ENCODE peak calls at places on chromosomes 11 and 22, in six cellular contexts. Y, U, J, C, S and M are unnamed samples. For H3K9me3 and H3K36me3, the result is how much of the 10 kb centered on the place peaks cover.

GRCh38 chr11:118649941-118650340 is 29.5 kb downstream of the TREH start:
- DNase-seq in C (no peak), J (no peak), Y (no peak), U (no peak), S (no peak), M (no peak)

GRCh38 chr22:20305894-20306645 is 13.8 kb downstream of the DGCR6L start:
- DNase-seq in J (no peak), S (no peak), Y (no peak), C (no peak), U (no peak), M (no peak)

GRCh38 chr11:30741039-30741550 is 154.9 kb upstream of the MPPED2 start:
- DNase-seq in C (no peak), S (no peak), Y (no peak), U (no peak), J (no peak), M (no peak)

GRCh38 chr11:103031834-103032233 is 60.1 kb downstream of the DCUN1D5 start:
- DNase-seq in S (no peak), J (no peak), C (no peak), U (no peak), Y (no peak), M (no peak)

GRCh38 chr11:100706179-100706578 is 19.1 kb downstream of the ARHGAP42 start:
- DNase-seq in U (no peak), J (no peak), S (no peak), Y (no peak), C (no peak), M (no peak)

GRCh38 chr11:111635706-111636045 is 33.4 kb downstream of the SIK2 start:
- DNase-seq in S (no peak), U (peak), J (peak), Y (no peak), C (peak), M (no peak)

GRCh38 chr11:106304274-106304673 is 226.8 kb downstream of the AASDHPPT start:
- DNase-seq in S (no peak), U (no peak), C (no peak), J (no peak), Y (no peak), M (no peak)

GRCh38 chr11:133819916-133820315 is 25.4 kb downstream of the SPATA19 start:
- DNase-seq in C (no peak), U (no peak), J (no peak), S (no peak), Y (no peak), M (no peak)

GRCh38 chr11:12377106-12377823 is at the start of gene PARVA:
- DNase-seq in U (peak), J (peak), S (peak), Y (peak), C (peak), M (no peak)

GRCh38 chr22:21069375-21069774 is 23.6 kb downstream of the LRRC74B start:
- DNase-seq in S (no peak), U (no peak), Y (no peak), C (no peak), J (no peak), M (no peak)

GRCh38 chr11:57647960-57648776 is 1.5 kb downstream of the YPEL4 start:
- DNase-seq in J (no peak), Y (peak), U (no peak), C (no peak), S (no peak), M (no peak)

GRCh38 chr11:65403607-65404121 is 17.2 kb downstream of the FRMD8 start:
- DNase-seq in C (no peak), S (peak), U (no peak), Y (no peak), J (no peak), M (no peak)

GRCh38 chr11:95359323-95359656 is 128.3 kb upstream of the SESN3 start:
- DNase-seq in J (no peak), Y (no peak), C (no peak), S (no peak), U (no peak), M (no peak)

GRCh38 chr11:84146826-84147225 is 860.7 kb upstream of the CCDC90B start:
- DNase-seq in J (no peak), C (no peak), U (no peak), Y (no peak), S (no peak), M (no peak)

GRCh38 chr11:78397398-78397797 is 20.2 kb downstream of the GAB2 start:
- DNase-seq in S (no peak), C (no peak), Y (no peak), U (no peak), J (no peak), M (no peak)

GRCh38 chr22:24521791-24522245 is 26.7 kb downstream of the UPB1 start:
- DNase-seq in Y (peak), J (no peak), U (no peak), C (peak), S (peak), M (peak)

GRCh38 chr11:119626910-119627305 is 102.1 kb downstream of the NECTIN1 start:
- DNase-seq in Y (no peak), S (no peak), C (no peak), U (no peak), J (no peak), M (no peak)

GRCh38 chr22:17770180-17771077 is 3.8 kb downstream of the BID start:
- DNase-seq in Y (peak), U (no peak), C (no peak), S (no peak), J (no peak), M (no peak)

GRCh38 chr11:3014314-3014938 is 22.3 kb upstream of the NAP1L4 start:
- DNase-seq in S (no peak), J (no peak), Y (no peak), U (no peak), C (no peak), M (no peak)

GRCh38 chr22:35835998-35836691 is 118.5 kb downstream of the APOL5 start:
- DNase-seq in Y (peak), J (peak), C (peak), U (peak), S (peak), M (peak)

GRCh38 chr11:17369094-17369493 is 17.5 kb downstream of the NCR3LG1 start:
- DNase-seq in C (no peak), S (no peak), J (no peak), U (no peak), Y (no peak), M (no peak)
- H3K9me3 ChIP-seq in C (half or more), S (half or more), J (half or more), U (under half), Y (half or more), M (under half)

GRCh38 chr22:46518038-46518437 is 19.4 kb downstream of the CELSR1 start:
- DNase-seq in S (no peak), Y (peak), C (no peak), U (no peak), J (no peak), M (no peak)

GRCh38 chr22:46518542-46519325 is 18.7 kb downstream of the CELSR1 start:
- DNase-seq in Y (no peak), U (no peak), C (no peak), J (no peak), S (no peak), M (no peak)

GRCh38 chr22:46520880-46521279 is 16.5 kb downstream of the CELSR1 start:
- DNase-seq in C (no peak), J (no peak), S (no peak), Y (no peak), U (no peak), M (no peak)

GRCh38 chr22:46517255-46517761 is 20.1 kb downstream of the CELSR1 start:
- DNase-seq in S (no peak), Y (no peak), J (no peak), C (no peak), U (no peak), M (no peak)

DNA sequence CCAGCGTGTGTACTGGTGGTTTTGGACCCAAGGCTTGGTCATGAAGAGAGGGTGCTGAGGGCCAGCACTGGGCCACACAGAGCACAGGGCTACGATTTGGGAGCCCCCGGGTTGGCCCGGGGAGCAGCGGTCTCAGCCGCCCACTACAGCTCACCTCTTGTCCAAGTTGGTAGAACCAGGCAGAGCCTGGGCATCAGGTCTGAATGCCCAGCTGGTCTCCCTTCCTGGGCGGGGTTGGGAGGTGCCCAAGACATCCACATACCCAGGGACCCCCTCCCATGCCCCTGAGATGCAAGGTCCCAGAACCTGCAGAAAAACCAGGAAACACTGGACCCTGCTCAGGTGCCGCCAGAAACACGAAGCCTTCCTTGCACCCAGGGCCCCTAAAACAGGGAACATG is 18.0 kb downstream of the CELSR1 start:
- DNase-seq in Y (no peak), C (no peak), S (no peak), J (no peak), U (no peak), M (no peak)
- H3K36me3 ChIP-seq in Y (under half), C (under half), S (under half), J (under half), U (under half), M (under half)

DNA sequence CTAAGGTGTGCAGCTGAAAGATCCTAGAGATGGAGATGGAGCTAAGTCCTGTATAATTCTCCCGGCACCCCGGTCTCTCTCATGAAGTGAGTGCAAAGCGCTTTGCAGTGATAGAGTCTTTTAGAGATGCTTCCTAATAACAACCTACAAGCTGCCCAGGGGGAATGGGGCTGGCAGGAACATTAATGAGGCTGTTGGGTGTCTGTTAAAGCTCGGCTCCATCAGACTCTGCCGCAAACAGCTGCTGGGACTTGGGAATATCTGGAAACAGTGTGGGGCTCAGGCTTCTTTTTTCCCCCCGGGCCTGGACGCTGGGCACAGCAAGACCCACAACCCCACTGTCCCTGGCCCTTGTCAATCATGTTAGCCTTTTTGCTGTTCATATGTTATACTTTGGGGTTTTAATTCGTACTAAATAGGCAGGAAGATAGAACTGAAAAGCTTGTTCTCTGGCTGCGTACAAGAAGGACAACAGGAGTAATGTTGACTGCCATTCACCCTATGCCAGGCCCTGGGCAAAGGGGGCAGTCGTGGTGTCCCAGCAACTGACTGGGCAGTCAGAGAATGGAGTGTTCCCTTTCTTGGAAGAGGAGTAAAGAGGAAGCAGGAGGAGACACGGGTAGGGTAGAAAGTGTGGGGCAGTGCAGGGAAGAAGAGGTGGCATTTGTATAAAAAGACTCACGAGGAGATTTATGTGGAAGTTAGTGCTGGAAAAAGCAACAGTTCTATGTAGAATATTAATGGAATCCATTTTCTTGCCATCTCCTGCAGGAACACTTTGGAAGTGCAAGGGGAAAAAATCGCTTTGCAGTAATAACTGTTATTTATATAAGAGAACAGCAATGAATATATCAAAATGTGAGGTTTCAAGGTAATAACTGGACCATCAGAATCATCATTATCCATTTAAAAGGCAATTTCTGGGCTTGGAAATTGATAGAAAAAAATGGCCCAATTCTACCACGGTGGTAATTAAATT is 232.8 kb downstream of the GRIK4 start:
- DNase-seq in S (no peak), C (no peak), U (no peak), J (no peak), Y (no peak), M (no peak)
- TF ChIP-seq CTCF in S (no peak), C (no peak), U (no peak), J (no peak), Y (peak), M (no peak)

GRCh38 chr11:66471142-66471541 is 4.4 kb downstream of the PELI3 start:
- DNase-seq in S (no peak), J (no peak), C (no peak), Y (no peak), U (no peak), M (no peak)

GRCh38 chr11:66473608-66474525 is 6.4 kb upstream of the DPP3 start:
- DNase-seq in C (no peak), Y (no peak), J (no peak), S (no peak), U (no peak), M (no peak)

GRCh38 chr11:66473167-66473566 is 6.5 kb downstream of the PELI3 start:
- DNase-seq in U (no peak), J (no peak), C (no peak), S (no peak), Y (no peak), M (no peak)

GRCh38 chr11:66470015-66470414 is 3.3 kb downstream of the PELI3 start:
- DNase-seq in U (no peak), S (no peak), C (no peak), Y (peak), J (no peak), M (no peak)

DNA sequence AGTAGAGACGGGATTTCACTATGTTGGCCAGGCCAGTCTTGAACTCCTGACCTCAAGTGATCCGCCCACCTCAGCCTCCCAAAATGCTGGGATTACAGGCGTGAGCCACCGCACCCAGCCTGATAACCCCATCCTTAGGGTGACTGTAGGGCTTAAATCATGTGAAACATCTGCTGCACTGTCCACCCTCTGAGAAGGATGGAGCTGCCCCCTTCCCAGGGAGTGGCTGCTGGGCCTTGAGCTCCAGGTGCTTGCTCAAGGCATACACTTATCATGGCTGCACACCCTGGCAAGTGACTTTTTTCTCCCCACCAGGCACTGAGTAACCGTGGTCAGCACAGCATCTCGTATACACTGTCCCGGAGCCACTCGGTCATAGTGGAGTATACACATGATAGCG is 5.3 kb downstream of the PELI3 start:
- DNase-seq in Y (no peak), U (no peak), J (no peak), S (no peak), C (no peak), M (no peak)
- H3K9me3 ChIP-seq in Y (under half), U (under half), J (under half), S (under half), C (under half), M (under half)

DNA sequence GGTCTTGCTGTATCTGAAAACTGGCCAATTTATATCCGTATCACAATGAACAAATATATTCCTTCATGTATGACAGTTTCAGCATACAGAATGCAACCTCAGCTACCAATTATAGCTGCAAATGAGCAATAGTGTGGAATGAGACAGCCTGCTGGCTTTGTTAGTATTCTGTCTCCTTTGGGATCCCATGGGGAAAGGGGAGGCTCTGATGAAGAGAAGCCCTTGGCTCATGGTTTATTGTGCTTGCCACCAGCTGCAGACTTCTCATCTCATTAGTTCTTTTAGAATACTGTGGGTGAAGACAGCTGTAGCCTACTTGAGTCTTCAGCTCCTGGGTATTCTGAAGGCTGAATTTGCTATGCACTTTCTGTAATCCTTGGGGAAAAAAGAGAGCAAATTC is 42.4 kb downstream of the PITPNB start:
- DNase-seq in S (no peak), Y (no peak), C (no peak), J (no peak), U (no peak), M (no peak)
- H3K36me3 ChIP-seq in S (under half), Y (under half), C (under half), J (under half), U (under half), M (under half)

GRCh38 chr22:42792909-42793847 is 63.9 kb downstream of the ARFGAP3 start:
- DNase-seq in U (no peak), J (peak), S (peak), Y (peak), C (peak), M (no peak)

GRCh38 chr22:42797021-42797420 is 60.1 kb downstream of the ARFGAP3 start:
- DNase-seq in C (no peak), Y (peak), S (no peak), U (peak), J (peak), M (no peak)

GRCh38 chr22:42793848-42794405 is 63.1 kb downstream of the ARFGAP3 start:
- DNase-seq in S (peak), J (no peak), U (no peak), Y (peak), C (no peak), M (no peak)

GRCh38 chr22:42796081-42796480 is 61.0 kb downstream of the ARFGAP3 start:
- DNase-seq in Y (peak), J (no peak), C (no peak), S (no peak), U (no peak), M (no peak)

GRCh38 chr22:42794551-42795510 is 62.2 kb downstream of the ARFGAP3 start:
- DNase-seq in Y (peak), U (no peak), J (no peak), S (peak), C (no peak), M (no peak)
- TF ChIP-seq CTCF in Y (peak), U (no peak), J (peak), S (no peak), C (no peak), M (peak)

GRCh38 chr22:40616578-40616977 is 19.9 kb downstream of the MRTFA start:
- DNase-seq in S (no peak), U (no peak), J (no peak), Y (no peak), C (no peak), M (no peak)

GRCh38 chr22:40618400-40618799 is 18.1 kb downstream of the MRTFA start:
- DNase-seq in Y (no peak), C (no peak), S (no peak), U (no peak), J (no peak), M (no peak)

GRCh38 chr22:40620464-40621046 is 16.0 kb downstream of the MRTFA start:
- DNase-seq in Y (peak), S (no peak), U (no peak), C (no peak), J (no peak), M (peak)

GRCh38 chr22:40624770-40625169 is 11.7 kb downstream of the MRTFA start:
- DNase-seq in J (no peak), Y (no peak), U (no peak), C (no peak), S (no peak), M (no peak)

GRCh38 chr22:40621309-40622151 is 15.0 kb downstream of the MRTFA start:
- DNase-seq in U (no peak), Y (no peak), C (no peak), J (no peak), S (no peak), M (no peak)
- H3K9me3 ChIP-seq in U (under half), Y (under half), C (under half), J (under half), S (under half), M (under half)

DNA sequence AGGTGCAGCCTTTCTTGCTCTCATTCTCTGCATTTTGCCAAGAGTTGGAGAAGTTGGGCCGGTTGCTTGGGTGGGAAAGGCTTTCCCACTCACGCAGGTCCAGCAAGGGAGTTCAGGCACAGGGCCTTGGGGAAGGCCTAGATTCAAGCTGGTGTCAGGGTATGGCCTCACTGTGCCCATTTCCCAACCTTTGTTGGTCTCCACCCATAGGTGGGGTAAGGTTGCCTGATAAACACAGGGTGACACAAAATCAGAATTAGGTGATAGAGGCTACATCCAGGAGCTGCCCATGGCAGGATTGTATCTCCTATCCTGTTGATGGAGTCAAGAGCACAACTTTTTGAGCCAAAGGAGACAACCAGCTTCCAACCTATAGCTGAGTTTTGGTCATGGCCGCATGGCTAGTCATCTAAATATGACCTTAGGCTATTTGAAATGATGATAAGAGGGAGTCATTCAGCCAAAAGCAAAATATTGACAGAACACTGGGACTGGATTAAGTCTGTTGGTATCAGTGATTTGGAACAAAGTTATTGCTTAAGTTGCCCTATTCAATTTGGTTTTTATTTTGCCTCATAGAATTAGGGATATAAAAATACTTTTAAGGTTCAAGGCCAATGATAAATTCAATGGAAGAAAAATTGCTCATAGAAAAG is 20.9 kb downstream of the CAT start:
- DNase-seq in U (no peak), C (no peak), Y (no peak), S (no peak), J (no peak), M (no peak)
- H3K36me3 ChIP-seq in U (half or more), C (under half), Y (under half), S (half or more), J (half or more), M (under half)

GRCh38 chr11:131511794-131512193 is 141.4 kb downstream of the NTM start:
- DNase-seq in J (no peak), U (no peak), C (peak), S (peak), Y (peak), M (no peak)
- TF ChIP-seq CTCF in J (peak), U (no peak), C (peak), S (no peak), Y (peak), M (peak)